ENCODE peak calls at places on chromosomes 11 and 22, in five cellular contexts. One of them, this sample, is unnamed.
A peak's percentile ranks its signal among the peaks of the same experiment; 100 is the strongest.

GRCh38 chr11:99968336-99968735 is 718.8 kb upstream of the ARHGAP42 start:
- DNase-seq in Caco-2: no peak
- DNase-seq in sigmoid colon: no peak
- DNase-seq in HCT116: no peak
- DNase-seq in HFF-Myc: no peak
- DNase-seq in this sample: no peak

GRCh38 chr22:36467946-36468345 is 13.5 kb downstream of the TXN2 start:
- DNase-seq in sigmoid colon: no peak
- DNase-seq in HFF-Myc: peak; percentile 94
- DNase-seq in Caco-2: no peak
- DNase-seq in HCT116: peak; percentile 58
- DNase-seq in this sample: no peak

GRCh38 chr22:43945632-43946390 is 9.4 kb upstream of the SAMM50 start:
- DNase-seq in HCT116: peak; percentile 41
- DNase-seq in Caco-2: peak; percentile 70
- DNase-seq in sigmoid colon: no peak
- DNase-seq in HFF-Myc: no peak
- DNase-seq in this sample: peak; percentile 85

GRCh38 chr11:59186130-59186594 is 14.2 kb downstream of the DTX4 start:
- DNase-seq in Caco-2: peak; percentile 96
- DNase-seq in HCT116: peak; percentile 57
- DNase-seq in sigmoid colon: no peak
- DNase-seq in HFF-Myc: no peak
- DNase-seq in this sample: peak; percentile 79

GRCh38 chr11:35247428-35247827 is 108.5 kb downstream of the CD44 start:
- DNase-seq in Caco-2: no peak
- DNase-seq in HFF-Myc: no peak
- DNase-seq in HCT116: no peak
- DNase-seq in sigmoid colon: no peak
- DNase-seq in this sample: no peak

GRCh38 chr22:40739723-40740122 is 60.4 kb downstream of the MCHR1 start:
- DNase-seq in HFF-Myc: no peak
- DNase-seq in Caco-2: no peak
- DNase-seq in sigmoid colon: no peak
- DNase-seq in HCT116: no peak
- DNase-seq in this sample: no peak

GRCh38 chr22:48908547-48908946 is 919.1 kb downstream of the BRD1 start:
- DNase-seq in HCT116: no peak
- DNase-seq in sigmoid colon: peak; percentile 27
- DNase-seq in HFF-Myc: no peak
- DNase-seq in Caco-2: no peak
- DNase-seq in this sample: no peak

GRCh38 chr11:120208777-120209176 is 2.1 kb upstream of the OAF start:
- DNase-seq in HFF-Myc: peak; percentile 58
- DNase-seq in HCT116: no peak
- DNase-seq in Caco-2: no peak
- DNase-seq in sigmoid colon: peak; percentile 86
- DNase-seq in this sample: no peak

GRCh38 chr22:36036167-36036624 is 7.6 kb upstream of the RBFOX2 start:
- DNase-seq in HCT116: no peak
- DNase-seq in HFF-Myc: no peak
- DNase-seq in Caco-2: no peak
- DNase-seq in sigmoid colon: no peak
- DNase-seq in this sample: no peak

GRCh38 chr22:44576311-44577260 is 78.6 kb upstream of the RTL6 start:
- DNase-seq in HCT116: no peak
- DNase-seq in HFF-Myc: no peak
- DNase-seq in Caco-2: no peak
- DNase-seq in sigmoid colon: peak; percentile 59
- DNase-seq in this sample: no peak

GRCh38 chr11:46120711-46121327 is 435 bp downstream of the PHF21A start:
- DNase-seq in HFF-Myc: peak; percentile 42
- DNase-seq in HCT116: no peak
- DNase-seq in sigmoid colon: peak; percentile 80
- DNase-seq in Caco-2: peak; percentile 69
- DNase-seq in this sample: no peak

GRCh38 chr11:78101073-78101472 is 21.4 kb upstream of the NDUFC2 start:
- DNase-seq in HCT116: no peak
- DNase-seq in HFF-Myc: no peak
- DNase-seq in sigmoid colon: no peak
- DNase-seq in Caco-2: no peak
- DNase-seq in this sample: no peak

GRCh38 chr11:101267654-101268053 is 138.0 kb upstream of the PGR start:
- DNase-seq in HFF-Myc: no peak
- DNase-seq in HCT116: no peak
- DNase-seq in sigmoid colon: no peak
- DNase-seq in Caco-2: no peak
- DNase-seq in this sample: no peak

GRCh38 chr22:43216738-43217137 is 29.8 kb upstream of the TTLL12 start:
- DNase-seq in Caco-2: no peak
- DNase-seq in HCT116: no peak
- DNase-seq in HFF-Myc: no peak
- DNase-seq in sigmoid colon: no peak
- DNase-seq in this sample: no peak

GRCh38 chr11:117673561-117673960 is 123.5 kb downstream of the DSCAML1 start:
- DNase-seq in HCT116: no peak
- DNase-seq in sigmoid colon: no peak
- DNase-seq in HFF-Myc: no peak
- DNase-seq in Caco-2: no peak
- DNase-seq in this sample: no peak

GRCh38 chr11:59012106-59012941 is 73.0 kb downstream of the GLYATL1 start:
- DNase-seq in Caco-2: no peak
- DNase-seq in HCT116: no peak
- DNase-seq in sigmoid colon: no peak
- DNase-seq in HFF-Myc: no peak
- DNase-seq in this sample: no peak

GRCh38 chr11:128235446-128235845 is 351.9 kb downstream of the ETS1 start:
- DNase-seq in Caco-2: no peak
- DNase-seq in HFF-Myc: no peak
- DNase-seq in HCT116: no peak
- DNase-seq in sigmoid colon: no peak
- DNase-seq in this sample: no peak

GRCh38 chr22:33337524-33337923 is 279.3 kb upstream of the SYN3 start:
- DNase-seq in HCT116: no peak
- DNase-seq in HFF-Myc: no peak
- DNase-seq in sigmoid colon: no peak
- DNase-seq in Caco-2: peak; percentile 49
- DNase-seq in this sample: no peak

GRCh38 chr22:24772493-24773220 is 1.9 kb downstream of the PIWIL3 start:
- DNase-seq in HFF-Myc: peak; percentile 19
- DNase-seq in HCT116: peak; percentile 61
- DNase-seq in sigmoid colon: no peak
- DNase-seq in Caco-2: peak; percentile 69
- DNase-seq in this sample: no peak

GRCh38 chr22:35761037-35761436 is 43.4 kb downstream of the APOL5 start:
- DNase-seq in HFF-Myc: no peak
- DNase-seq in sigmoid colon: no peak
- DNase-seq in Caco-2: no peak
- DNase-seq in HCT116: peak; percentile 8
- DNase-seq in this sample: no peak

GRCh38 chr11:62957147-62957546 is 27.6 kb downstream of the SLC22A6 start:
- DNase-seq in HCT116: no peak
- DNase-seq in sigmoid colon: no peak
- DNase-seq in Caco-2: no peak
- DNase-seq in HFF-Myc: no peak
- DNase-seq in this sample: no peak

DNA sequence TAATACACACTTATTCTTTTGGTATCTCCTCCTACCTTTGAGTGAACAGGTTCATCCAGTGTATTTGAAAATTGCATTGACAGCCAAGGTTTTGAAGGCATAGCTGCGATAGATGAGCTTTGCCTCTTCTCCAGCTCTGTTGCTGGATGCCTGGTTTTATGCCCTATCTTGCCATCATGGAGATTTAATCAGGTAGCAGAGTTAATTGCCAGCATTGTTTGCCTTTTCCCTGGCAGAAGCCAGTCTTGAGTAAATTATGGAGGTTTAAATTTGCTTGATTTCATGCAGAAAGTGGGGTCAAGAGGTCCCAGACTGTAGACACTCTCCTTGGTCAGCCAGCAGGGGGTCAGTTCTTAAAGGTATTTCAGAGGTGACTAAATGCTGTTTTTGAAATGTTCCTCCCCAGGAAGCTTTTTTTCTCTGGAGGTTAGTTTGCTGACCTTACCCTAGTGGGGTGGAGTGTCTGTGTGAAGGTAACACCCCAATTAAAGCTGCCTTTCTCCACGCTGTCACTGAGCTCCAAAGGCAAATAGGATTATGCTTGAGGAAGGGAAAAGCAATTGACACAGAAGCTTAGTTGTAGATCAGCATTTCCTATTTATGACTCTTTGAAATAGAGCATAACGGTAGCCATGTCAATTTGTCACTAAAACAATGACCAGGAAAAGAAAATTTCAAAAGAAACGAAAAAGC is 96.0 kb downstream of the EXT2 start:
- DNase-seq in sigmoid colon: no peak
- DNase-seq in HFF-Myc: no peak
- DNase-seq in Caco-2: no peak
- DNase-seq in HCT116: no peak
- DNase-seq in this sample: no peak
- TF ChIP-seq CTCF in sigmoid colon: no peak
- TF ChIP-seq CTCF in HFF-Myc: no peak
- TF ChIP-seq CTCF in Caco-2: no peak
- TF ChIP-seq CTCF in HCT116: no peak
- TF ChIP-seq CTCF in this sample: no peak

GRCh38 chr11:17986711-17987220 is 26.1 kb downstream of the SERGEF start:
- DNase-seq in sigmoid colon: no peak
- DNase-seq in HCT116: no peak
- DNase-seq in HFF-Myc: no peak
- DNase-seq in Caco-2: no peak
- DNase-seq in this sample: no peak
- TF ChIP-seq CTCF in sigmoid colon: no peak
- TF ChIP-seq CTCF in HCT116: no peak
- TF ChIP-seq CTCF in HFF-Myc: no peak
- TF ChIP-seq CTCF in Caco-2: peak; percentile 25
- TF ChIP-seq CTCF in this sample: no peak

GRCh38 chr11:102810943-102811528 is 13.1 kb upstream of the MMP1 start:
- DNase-seq in HCT116: no peak
- DNase-seq in Caco-2: no peak
- DNase-seq in HFF-Myc: peak; percentile 31
- DNase-seq in sigmoid colon: no peak
- DNase-seq in this sample: no peak
- TF ChIP-seq CTCF in HCT116: peak; percentile 50
- TF ChIP-seq CTCF in Caco-2: peak; percentile 71
- TF ChIP-seq CTCF in HFF-Myc: peak; percentile 56
- TF ChIP-seq CTCF in sigmoid colon: no peak
- TF ChIP-seq CTCF in this sample: peak; percentile 13

GRCh38 chr11:60915250-60915914 is 1.4 kb downstream of the TMEM109 start:
- DNase-seq in sigmoid colon: peak; percentile 75
- DNase-seq in HCT116: peak; percentile 41
- DNase-seq in HFF-Myc: no peak
- DNase-seq in Caco-2: peak; percentile 48
- DNase-seq in this sample: peak; percentile 76
- TF ChIP-seq CTCF in sigmoid colon: no peak
- TF ChIP-seq CTCF in HCT116: peak; percentile 68
- TF ChIP-seq CTCF in HFF-Myc: peak; percentile 29
- TF ChIP-seq CTCF in Caco-2: no peak
- TF ChIP-seq CTCF in this sample: peak; percentile 66

GRCh38 chr11:84003181-84003580 is 717.0 kb upstream of the CCDC90B start:
- DNase-seq in sigmoid colon: no peak
- DNase-seq in Caco-2: no peak
- DNase-seq in HFF-Myc: no peak
- DNase-seq in HCT116: no peak
- DNase-seq in this sample: no peak
- TF ChIP-seq CTCF in sigmoid colon: no peak
- TF ChIP-seq CTCF in Caco-2: no peak
- TF ChIP-seq CTCF in HFF-Myc: no peak
- TF ChIP-seq CTCF in HCT116: no peak
- TF ChIP-seq CTCF in this sample: no peak

GRCh38 chr11:87463486-87464102 is 425.9 kb downstream of the TMEM135 start:
- DNase-seq in HCT116: peak; percentile 42
- DNase-seq in sigmoid colon: no peak
- DNase-seq in Caco-2: peak; percentile 66
- DNase-seq in HFF-Myc: no peak
- DNase-seq in this sample: no peak
- TF ChIP-seq CTCF in HCT116: peak; percentile 27
- TF ChIP-seq CTCF in sigmoid colon: no peak
- TF ChIP-seq CTCF in Caco-2: peak; percentile 48
- TF ChIP-seq CTCF in HFF-Myc: peak; percentile 30
- TF ChIP-seq CTCF in this sample: peak; percentile 22

GRCh38 chr11:132402056-132402684 is 1031.8 kb downstream of the NTM start:
- DNase-seq in HFF-Myc: no peak
- DNase-seq in Caco-2: no peak
- DNase-seq in HCT116: no peak
- DNase-seq in sigmoid colon: no peak
- DNase-seq in this sample: peak; percentile 54
- TF ChIP-seq CTCF in HFF-Myc: peak; percentile 21
- TF ChIP-seq CTCF in Caco-2: peak; percentile 37
- TF ChIP-seq CTCF in HCT116: no peak
- TF ChIP-seq CTCF in sigmoid colon: no peak
- TF ChIP-seq CTCF in this sample: peak; percentile 54

DNA sequence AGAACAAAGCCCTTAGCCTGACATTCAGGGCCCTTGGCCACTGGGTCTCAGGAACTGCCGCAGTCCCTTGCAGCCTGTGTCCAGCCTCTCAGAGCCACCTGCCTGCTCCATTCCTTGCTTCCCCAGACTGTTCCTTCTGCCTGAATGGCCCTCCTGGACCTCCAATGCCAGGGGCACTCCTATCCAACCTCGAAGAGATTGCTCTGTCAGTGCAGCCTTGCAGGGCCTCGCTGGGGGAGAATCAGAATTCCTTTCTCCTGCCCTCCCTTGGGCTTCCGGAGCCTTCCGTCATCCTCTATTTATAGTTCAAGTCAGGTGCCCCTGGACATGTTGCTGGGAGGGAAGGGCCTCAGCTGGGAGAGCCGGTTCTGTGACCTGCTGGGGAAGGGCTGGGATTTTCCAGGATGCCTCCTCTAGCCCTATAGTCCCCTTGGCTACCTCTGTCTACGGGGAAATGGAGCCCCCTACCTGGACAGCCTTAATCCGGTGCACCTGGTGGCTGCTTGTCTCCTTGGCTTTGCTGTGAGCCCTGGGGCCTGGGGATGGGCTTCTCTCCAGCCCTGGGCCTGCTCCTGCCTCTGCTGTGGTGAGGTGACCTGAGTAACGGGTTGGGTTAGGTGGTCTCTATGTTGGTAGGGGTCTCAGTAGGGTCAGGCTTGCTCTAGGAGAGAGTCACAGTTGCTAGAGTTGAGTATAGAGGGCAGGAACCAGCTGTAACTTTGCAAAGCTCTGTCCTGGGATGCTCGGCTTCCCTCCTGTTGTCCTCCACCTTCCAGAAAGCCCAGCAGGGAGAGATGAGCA is 45.9 kb upstream of the SYT7 start:
- DNase-seq in HFF-Myc: no peak
- DNase-seq in Caco-2: peak; percentile 98
- DNase-seq in sigmoid colon: no peak
- DNase-seq in HCT116: no peak
- DNase-seq in this sample: no peak
- TF ChIP-seq CTCF in HFF-Myc: no peak
- TF ChIP-seq CTCF in Caco-2: no peak
- TF ChIP-seq CTCF in sigmoid colon: no peak
- TF ChIP-seq CTCF in HCT116: peak; percentile 54
- TF ChIP-seq CTCF in this sample: no peak

DNA sequence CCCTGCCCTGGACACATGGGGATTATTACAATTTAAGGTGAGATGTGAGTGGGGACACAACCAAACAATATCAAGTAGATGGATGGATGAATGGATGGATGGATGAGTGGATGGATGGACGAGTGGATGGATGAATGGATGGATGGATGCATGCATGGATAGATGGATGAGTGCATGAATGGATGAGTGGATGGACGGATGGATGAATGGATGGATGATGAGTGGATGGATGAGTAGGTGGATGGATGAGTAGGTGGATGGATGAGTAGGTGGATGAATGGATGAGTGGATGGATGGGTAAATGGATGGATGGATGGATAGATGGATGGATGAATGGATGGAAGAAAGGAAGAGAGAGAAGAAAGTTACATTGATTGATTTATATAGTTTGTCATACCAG is 859 bp downstream of the LINC01488 start:
- DNase-seq in sigmoid colon: no peak
- DNase-seq in Caco-2: no peak
- DNase-seq in HCT116: no peak
- DNase-seq in HFF-Myc: no peak
- DNase-seq in this sample: no peak
- TF ChIP-seq CTCF in sigmoid colon: no peak
- TF ChIP-seq CTCF in Caco-2: no peak
- TF ChIP-seq CTCF in HCT116: no peak
- TF ChIP-seq CTCF in HFF-Myc: no peak
- TF ChIP-seq CTCF in this sample: no peak